ENCODE peak calls at places on chromosomes 7 and 10, in nine cellular contexts. P is nucleus accumbens; A is SW480; U is activated effector memory CD4-positive, alpha-beta T cell treated with anti-CD3 and anti-CD28 coated beads, Interleukin-2, amount 50 U/mL, for 16 hours; F is DMS79; D is stimulated activated CD4-positive, alpha-beta T cell treated with anti-CD3 and anti-CD28 coated beads, Interleukin-4, amount 100 ng/mL, for 4 hours; S is right cardiac atrium; H is ELR; W is NB4. I is an unnamed sample.

GRCh38 chr7:81478664-81479063 is 291.2 kb downstream of the HGF start:
- DNase-seq in S (no peak), P (no peak), D (no peak), F (no peak), W (no peak), A (peak; percentile 23), U (no peak), H (no peak), I (no peak)

GRCh38 chr7:110522751-110523200 is 568.2 kb upstream of the LRRN3 start:
- DNase-seq in W (no peak), S (no peak), A (peak; percentile 87), U (no peak), D (no peak), P (no peak), F (no peak), H (peak; percentile 17), I (no peak)

GRCh38 chr10:4512557-4513286 is 313.3 kb upstream of the AKR1E2 start:
- DNase-seq in D (no peak), U (no peak), P (no peak), S (peak; percentile 49), F (no peak), H (peak; percentile 76), W (peak; percentile 34), A (peak; percentile 4), I (no peak)

GRCh38 chr7:134400859-134401258 is 58.0 kb downstream of the AKR1B1 start:
- DNase-seq in P (no peak), H (no peak), F (no peak), A (no peak), U (no peak), S (no peak), W (no peak), D (no peak), I (no peak)

GRCh38 chr7:5678295-5679046 is 103.0 kb downstream of the RNF216 start:
- DNase-seq in H (no peak), S (no peak), U (no peak), D (no peak), F (no peak), W (peak; percentile 54), P (no peak), A (no peak), I (no peak)

GRCh38 chr7:556427-556826 is 36.8 kb upstream of the PDGFA start:
- DNase-seq in U (no peak), H (no peak), W (no peak), D (no peak), P (no peak), A (no peak), S (no peak), F (no peak), I (no peak)

GRCh38 chr10:88926484-88927249 is 25.9 kb downstream of the ACTA2 start:
- DNase-seq in D (no peak), A (no peak), S (no peak), U (no peak), P (no peak), F (no peak), H (no peak), W (peak; percentile 55), I (no peak)

GRCh38 chr7:33039257-33039904 is 23.2 kb downstream of the NT5C3A start:
- DNase-seq in S (no peak), D (no peak), U (no peak), H (peak; percentile 53), F (no peak), A (no peak), P (no peak), W (no peak), I (no peak)

GRCh38 chr10:80319725-80320290 is 30.4 kb upstream of the MAT1A start:
- DNase-seq in F (no peak), H (no peak), P (no peak), D (no peak), U (no peak), W (no peak), S (no peak), A (no peak), I (no peak)

GRCh38 chr7:131327049-131327625 is 539 bp upstream of the MKLN1 start:
- DNase-seq in S (no peak), U (no peak), H (peak; percentile 87), A (peak; percentile 70), D (no peak), F (peak; percentile 57), P (peak; percentile 59), W (peak; percentile 67), I (no peak)

GRCh38 chr7:139374246-139374645 is 14.6 kb downstream of the LUC7L2 start:
- DNase-seq in S (no peak), P (no peak), H (no peak), W (no peak), F (no peak), U (no peak), A (no peak), D (no peak), I (no peak)

GRCh38 chr10:103884681-103885139 is 29.3 kb upstream of the SH3PXD2A start:
- DNase-seq in U (no peak), D (no peak), F (peak; percentile 2), A (peak; percentile 44), H (peak; percentile 76), W (peak; percentile 70), S (no peak), P (no peak), I (no peak)

GRCh38 chr10:6394084-6394483 is 186.0 kb downstream of the PRKCQ start:
- DNase-seq in P (no peak), U (no peak), A (no peak), F (no peak), W (no peak), S (no peak), D (no peak), H (no peak), I (no peak)

GRCh38 chr10:131814567-131815290 is 86.1 kb upstream of the PPP2R2D start:
- DNase-seq in F (peak; percentile 55), A (no peak), U (no peak), W (no peak), S (no peak), H (no peak), P (no peak), D (no peak), I (peak; percentile 67)

GRCh38 chr7:107563072-107563760 is 504 bp downstream of the COG5 start:
- DNase-seq in H (no peak), S (no peak), F (peak; percentile 2), P (no peak), A (peak; percentile 70), D (no peak), U (no peak), W (peak; percentile 71), I (no peak)

GRCh38 chr10:72794260-72794659 is 99.3 kb upstream of the OIT3 start:
- DNase-seq in A (no peak), H (peak; percentile 53), S (no peak), F (no peak), W (peak; percentile 40), D (no peak), U (no peak), P (no peak), I (no peak)

GRCh38 chr7:82210422-82211184 is 233.0 kb downstream of the CACNA2D1 start:
- DNase-seq in S (no peak), F (no peak), H (no peak), P (no peak), A (no peak), U (no peak), D (no peak), W (no peak), I (no peak)

GRCh38 chr10:131113165-131113564 is 198.4 kb downstream of the TCERG1L start:
- DNase-seq in F (no peak), W (no peak), U (no peak), S (no peak), A (no peak), D (no peak), H (no peak), P (no peak), I (no peak)

GRCh38 chr10:21525367-21526183 is at the start of gene SKIDA1:
- DNase-seq in F (peak; percentile 91), P (peak; percentile 79), U (peak; percentile 87), A (peak; percentile 89), S (peak; percentile 89), H (peak; percentile 87), D (peak; percentile 58), W (peak; percentile 88), I (peak; percentile 94)

GRCh38 chr7:98210513-98211220 is 572 bp upstream of the BHLHA15 start:
- DNase-seq in S (no peak), P (no peak), D (no peak), H (no peak), A (peak; percentile 38), U (peak; percentile 55), F (peak; percentile 14), W (no peak), I (peak; percentile 81)

GRCh38 chr10:102643346-102644065 is 773 bp upstream of the TRIM8 start:
- DNase-seq in U (peak; percentile 82), F (no peak), H (peak; percentile 81), D (peak; percentile 29), S (peak; percentile 74), P (peak; percentile 57), W (peak; percentile 90), A (peak; percentile 75), I (no peak)

GRCh38 chr10:129754211-129755050 is 209.6 kb downstream of the EBF3 start:
- DNase-seq in A (no peak), D (no peak), U (peak; percentile 9), F (no peak), H (no peak), W (no peak), P (no peak), S (no peak), I (peak; percentile 65)

GRCh38 chr7:604038-604883 is 84.6 kb upstream of the PDGFA start:
- DNase-seq in A (peak; percentile 89), P (no peak), W (peak; percentile 96), D (peak; percentile 98), H (peak; percentile 90), S (peak; percentile 87), F (no peak), U (peak; percentile 98), I (peak; percentile 94)

GRCh38 chr7:158495780-158496179 is 91.8 kb downstream of the PTPRN2 start:
- DNase-seq in S (no peak), A (peak; percentile 63), P (no peak), W (peak; percentile 82), D (no peak), H (peak; percentile 9), F (peak; percentile 50), U (no peak), I (no peak)

GRCh38 chr7:77205706-77206105 is 6.1 kb upstream of the FGL2 start:
- DNase-seq in P (no peak), U (no peak), S (no peak), F (no peak), W (no peak), H (no peak), D (no peak), A (no peak), I (no peak)

GRCh38 chr7:84953294-84953693 is 233.6 kb downstream of the SEMA3D start:
- DNase-seq in H (no peak), U (no peak), D (no peak), F (no peak), W (no peak), P (no peak), S (no peak), A (no peak), I (no peak)

GRCh38 chr10:110034596-110034995 is 26.8 kb downstream of the ADD3 start:
- DNase-seq in A (no peak), W (no peak), U (no peak), P (no peak), D (no peak), F (no peak), S (no peak), H (peak; percentile 33), I (no peak)

GRCh38 chr7:115008465-115009114 is 86.7 kb downstream of the MDFIC start:
- DNase-seq in W (no peak), U (peak; percentile 62), D (peak; percentile 4), F (no peak), H (peak; percentile 17), P (no peak), A (no peak), S (peak; percentile 86), I (no peak)

GRCh38 chr10:6012506-6012905 is 35.2 kb upstream of the IL15RA start:
- DNase-seq in A (no peak), S (no peak), F (no peak), D (no peak), H (no peak), U (no peak), W (no peak), P (no peak), I (no peak)

GRCh38 chr7:106679153-106679931 is 18.4 kb upstream of the CCDC71L start:
- DNase-seq in W (peak; percentile 82), P (no peak), A (no peak), S (no peak), F (no peak), H (peak; percentile 80), U (peak; percentile 68), D (no peak), I (no peak)

GRCh38 chr7:39539816-39540215 is 26.4 kb upstream of the YAE1 start:
- DNase-seq in F (no peak), S (no peak), P (no peak), U (no peak), A (no peak), D (no peak), H (no peak), W (no peak), I (no peak)

I was measured in mesenteric fat pad.